ENCODE peak calls at places on chromosomes 2 and 18, in six cellular contexts. K is GM12878, T is GM12891, Q is K562, L is HepG2, H is H1. Y is an unnamed sample.
A peak's percentile ranks its signal among the peaks of the same experiment; 100 is the strongest.

GRCh38 chr18:48191494-48191893 is 217.7 kb downstream of the ZBTB7C start:
- DNase-seq in L (no peak), T (no peak), K (no peak), H (no peak), Q (no peak), Y (no peak)

GRCh38 chr2:234548720-234549420 is 52.0 kb upstream of the ARL4C start:
- DNase-seq in H (no peak), Q (no peak), T (no peak), L (no peak), K (no peak), Y (no peak)

GRCh38 chr2:52342458-52342857 is 1310.5 kb upstream of the NRXN1 start:
- DNase-seq in T (no peak), Q (no peak), H (no peak), L (no peak), K (no peak), Y (no peak)

GRCh38 chr2:62817995-62818713 is 112.6 kb downstream of the EHBP1 start:
- DNase-seq in T (no peak), L (no peak), H (no peak), Q (no peak), K (no peak), Y (no peak)

GRCh38 chr2:196592912-196593881 is 46.3 kb upstream of the CCDC150 start:
- DNase-seq in H (no peak), K (no peak), L (no peak), Q (no peak), T (peak; percentile 59), Y (peak; percentile 40)

GRCh38 chr18:58202406-58202730 is 158.3 kb downstream of the NEDD4L start:
- DNase-seq in H (no peak), L (no peak), T (no peak), K (no peak), Q (peak; percentile 23), Y (no peak)

GRCh38 chr18:3595282-3596273 is 145.6 kb downstream of the TGIF1 start:
- DNase-seq in K (peak; percentile 82), Q (peak; percentile 64), T (no peak), L (peak; percentile 92), H (no peak), Y (no peak)

GRCh38 chr2:206211657-206212255 is 52.1 kb downstream of the EEF1B2 start:
- DNase-seq in T (no peak), H (no peak), Q (no peak), L (no peak), K (no peak), Y (no peak)

GRCh38 chr2:71798266-71799012 is 345.1 kb downstream of the DYSF start:
- DNase-seq in T (no peak), L (peak; percentile 61), K (no peak), H (peak; percentile 39), Q (peak; percentile 74), Y (no peak)

GRCh38 chr2:8488001-8488738 is 193.7 kb upstream of the ID2 start:
- DNase-seq in H (no peak), K (peak; percentile 95), Q (no peak), T (peak; percentile 44), L (no peak), Y (peak; percentile 66)

GRCh38 chr18:76490701-76491171 is 4.3 kb downstream of the ZNF516 start:
- DNase-seq in Q (no peak), K (no peak), L (no peak), H (no peak), T (peak; percentile 34), Y (no peak)
- TF ChIP-seq POLR2A in Q (no peak), K (no peak), L (no peak), H (no peak), T (no peak), Y (no peak)

GRCh38 chr2:31414601-31415241 is at the start of gene XDH:
- DNase-seq in K (no peak), Q (no peak), L (no peak), H (no peak), T (no peak), Y (no peak)
- TF ChIP-seq TAF1 in K (no peak), Q (no peak), L (no peak), H (no peak), T (no peak), Y (no peak)

DNA sequence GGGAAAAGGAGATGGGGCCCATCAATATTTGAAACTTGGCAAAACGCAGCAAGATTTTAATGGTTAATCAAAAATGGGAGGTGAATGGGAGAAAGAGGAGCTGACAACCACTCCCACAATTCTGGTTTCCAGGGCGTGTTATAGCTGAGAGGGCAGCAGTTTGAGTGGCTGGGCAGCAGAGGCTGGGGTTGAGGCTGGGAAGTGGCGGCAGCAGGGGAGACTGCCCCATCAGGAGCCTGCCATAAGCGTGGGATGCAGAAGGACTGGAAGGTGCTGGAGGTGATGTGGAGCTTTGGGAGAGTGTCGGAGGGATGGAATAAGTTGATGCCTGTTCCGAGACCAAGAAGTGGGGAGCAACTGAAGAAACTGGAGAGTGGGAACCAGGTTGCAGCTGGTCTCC is 48.9 kb upstream of the SH3RF3 start:
- DNase-seq in T (no peak), Q (no peak), K (no peak), H (no peak), L (no peak), Y (no peak)
- TF ChIP-seq POLR2A in T (no peak), Q (no peak), K (no peak), H (no peak), L (no peak), Y (no peak)

DNA sequence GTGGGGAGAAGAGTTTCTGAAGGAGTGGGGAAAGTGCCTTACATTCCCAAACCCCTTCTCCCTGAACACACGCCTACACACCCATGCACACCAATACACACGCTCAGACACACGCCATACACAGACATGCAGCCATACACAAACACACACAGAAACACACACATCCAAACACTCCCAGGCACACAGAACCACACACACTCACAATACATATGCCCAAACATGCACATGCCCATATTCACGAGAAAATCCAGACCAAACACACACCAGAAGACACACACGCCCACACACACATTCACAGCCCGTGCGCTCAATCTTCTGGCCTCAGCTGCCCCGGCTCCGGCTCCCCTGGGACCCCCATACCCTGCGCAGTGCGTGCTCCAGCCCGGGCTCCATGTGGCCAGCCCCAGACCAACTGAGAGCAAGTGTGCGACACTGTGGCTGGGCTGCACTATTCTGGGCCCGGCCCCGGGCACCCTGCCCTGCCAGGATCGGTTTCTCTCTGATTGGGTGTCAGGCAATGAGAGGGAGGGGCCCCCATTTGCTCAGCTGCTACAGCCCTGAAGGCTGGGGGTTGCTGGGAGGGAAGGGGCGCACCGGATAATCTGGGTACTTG is at the start of gene PRKAG3:
- DNase-seq in T (no peak), K (no peak), L (no peak), Q (no peak), H (no peak), Y (no peak)
- TF ChIP-seq TAF1 in T (no peak), K (no peak), L (no peak), Q (no peak), H (no peak), Y (no peak)

GRCh38 chr2:53767405-53768232 is at the start of gene CHAC2:
- DNase-seq in L (peak; percentile 81), H (no peak), Q (peak; percentile 84), T (peak; percentile 68), K (peak; percentile 66), Y (peak; percentile 66)
- TF ChIP-seq POLR2A in L (peak; percentile 57), H (peak; percentile 93), Q (peak; percentile 89), T (peak; percentile 82), K (peak; percentile 91), Y (peak; percentile 86)